ENCODE peak calls at places on chromosomes 1 and 21, in six cellular contexts. One of them, this sample, is unnamed.

GRCh38 chr1:9449106-9449627 is 90.1 kb upstream of the SLC25A33 start:
- DNase-seq in neural progenitor cell: no peak
- DNase-seq in right cardiac atrium: peak; percentile 52
- DNase-seq in A549: no peak
- DNase-seq in left lung: no peak
- DNase-seq in tibial artery: peak; percentile 95
- DNase-seq in this sample: no peak

GRCh38 chr1:9869831-9870251 is 40.2 kb downstream of the CTNNBIP1 start:
- DNase-seq in right cardiac atrium: no peak
- DNase-seq in A549: no peak
- DNase-seq in neural progenitor cell: no peak
- DNase-seq in tibial artery: no peak
- DNase-seq in left lung: no peak
- DNase-seq in this sample: no peak

GRCh38 chr1:43363935-43364525 is 3.8 kb downstream of the ELOVL1 start:
- DNase-seq in neural progenitor cell: no peak
- DNase-seq in right cardiac atrium: no peak
- DNase-seq in tibial artery: no peak
- DNase-seq in left lung: no peak
- DNase-seq in A549: no peak
- DNase-seq in this sample: no peak

GRCh38 chr1:44318097-44319088 is 36.7 kb downstream of the ERI3 start:
- DNase-seq in A549: peak; percentile 23
- DNase-seq in left lung: no peak
- DNase-seq in neural progenitor cell: peak; percentile 80
- DNase-seq in tibial artery: no peak
- DNase-seq in right cardiac atrium: no peak
- DNase-seq in this sample: peak; percentile 53

GRCh38 chr1:38454749-38455441 is 404.7 kb downstream of the RRAGC start:
- DNase-seq in left lung: no peak
- DNase-seq in tibial artery: no peak
- DNase-seq in right cardiac atrium: no peak
- DNase-seq in neural progenitor cell: no peak
- DNase-seq in A549: no peak
- DNase-seq in this sample: no peak

GRCh38 chr21:42614391-42614790 is 39.0 kb upstream of the PDE9A start:
- DNase-seq in tibial artery: no peak
- DNase-seq in right cardiac atrium: no peak
- DNase-seq in neural progenitor cell: no peak
- DNase-seq in A549: no peak
- DNase-seq in left lung: no peak
- DNase-seq in this sample: no peak

GRCh38 chr1:172697463-172698100 is 38.7 kb downstream of the FASLG start:
- DNase-seq in A549: no peak
- DNase-seq in neural progenitor cell: no peak
- DNase-seq in right cardiac atrium: no peak
- DNase-seq in left lung: no peak
- DNase-seq in tibial artery: no peak
- DNase-seq in this sample: no peak

GRCh38 chr1:63973005-63973419 is 199.2 kb downstream of the ROR1 start:
- DNase-seq in neural progenitor cell: no peak
- DNase-seq in left lung: no peak
- DNase-seq in right cardiac atrium: no peak
- DNase-seq in A549: no peak
- DNase-seq in tibial artery: no peak
- DNase-seq in this sample: no peak

GRCh38 chr1:13888351-13888996 is 188.5 kb downstream of the PRDM2 start:
- DNase-seq in left lung: no peak
- DNase-seq in neural progenitor cell: no peak
- DNase-seq in tibial artery: no peak
- DNase-seq in right cardiac atrium: no peak
- DNase-seq in A549: no peak
- DNase-seq in this sample: no peak

GRCh38 chr21:15617968-15618367 is 111.8 kb upstream of the USP25 start:
- DNase-seq in left lung: no peak
- DNase-seq in right cardiac atrium: no peak
- DNase-seq in neural progenitor cell: peak; percentile 44
- DNase-seq in tibial artery: no peak
- DNase-seq in A549: peak; percentile 47
- DNase-seq in this sample: peak; percentile 72

GRCh38 chr1:181135462-181135781 is 46.9 kb downstream of the IER5 start:
- DNase-seq in tibial artery: peak; percentile 41
- DNase-seq in left lung: no peak
- DNase-seq in neural progenitor cell: no peak
- DNase-seq in right cardiac atrium: no peak
- DNase-seq in A549: peak; percentile 72
- DNase-seq in this sample: peak; percentile 69

GRCh38 chr1:94925561-94926364 is 1.1 kb downstream of the CNN3 start:
- DNase-seq in right cardiac atrium: peak; percentile 82
- DNase-seq in left lung: peak; percentile 70
- DNase-seq in neural progenitor cell: peak; percentile 99
- DNase-seq in A549: peak; percentile 48
- DNase-seq in tibial artery: peak; percentile 84
- DNase-seq in this sample: peak; percentile 98

GRCh38 chr1:198577444-198577843 is 37.0 kb upstream of the ATP6V1G3 start:
- DNase-seq in right cardiac atrium: no peak
- DNase-seq in tibial artery: no peak
- DNase-seq in A549: no peak
- DNase-seq in neural progenitor cell: no peak
- DNase-seq in left lung: no peak
- DNase-seq in this sample: no peak

DNA sequence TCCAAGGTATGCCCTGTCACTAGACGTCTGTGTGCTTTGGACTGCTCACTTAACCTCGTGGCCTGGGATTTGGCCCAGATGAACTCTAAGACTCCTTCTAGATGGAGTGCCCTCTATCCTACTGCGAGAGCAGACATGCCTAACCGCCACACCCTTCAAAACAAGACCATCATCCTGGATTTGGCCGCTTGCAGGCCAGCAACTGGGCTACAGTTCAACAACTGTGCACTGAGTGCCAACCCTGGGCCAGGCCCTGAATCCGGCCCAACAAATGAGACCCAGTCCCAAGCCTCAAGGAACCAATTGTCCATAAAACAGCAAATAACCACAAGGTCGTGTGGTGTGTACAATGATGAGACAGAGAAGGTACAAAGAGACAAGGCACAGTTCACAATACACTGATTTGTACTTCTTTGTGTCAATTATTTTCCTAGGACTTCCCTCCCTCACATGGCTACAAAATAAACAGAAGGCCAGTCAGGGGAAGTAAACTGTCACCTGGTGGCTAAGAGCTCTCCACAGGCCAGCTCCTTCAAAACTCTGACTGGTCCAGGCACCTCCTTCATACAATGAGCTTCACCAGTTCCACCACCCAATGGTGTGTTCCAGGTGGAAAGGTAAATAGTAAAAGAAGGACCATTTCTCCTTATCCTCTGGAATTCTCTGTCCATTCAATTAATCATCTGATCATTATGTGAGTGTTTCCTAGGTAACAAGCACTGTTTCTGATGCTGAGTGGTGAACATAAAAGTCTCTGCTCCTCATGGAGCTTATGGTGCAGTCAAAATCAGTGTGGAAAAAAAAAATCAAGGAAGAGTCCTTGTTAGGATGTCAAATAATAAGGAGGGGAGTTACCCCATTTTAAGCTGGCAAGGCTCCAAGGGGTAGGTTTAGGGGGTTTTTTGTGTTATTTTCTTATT is 60.4 kb downstream of the CAPZB start:
- DNase-seq in right cardiac atrium: no peak
- DNase-seq in neural progenitor cell: no peak
- DNase-seq in left lung: no peak
- DNase-seq in A549: no peak
- DNase-seq in tibial artery: no peak
- DNase-seq in this sample: no peak
- H3K4me1 ChIP-seq in right cardiac atrium: peaks cover 33% of the 10 kb centered on the region
- H3K4me1 ChIP-seq in neural progenitor cell: peaks cover 20% of the 10 kb centered on the region
- H3K4me1 ChIP-seq in left lung: peaks cover 85% of the 10 kb centered on the region
- H3K4me1 ChIP-seq in A549: peaks cover 12% of the 10 kb centered on the region
- H3K4me1 ChIP-seq in tibial artery: no peaks in the 10 kb centered on the region
- H3K4me1 ChIP-seq in this sample: peaks cover 40% of the 10 kb centered on the region

DNA sequence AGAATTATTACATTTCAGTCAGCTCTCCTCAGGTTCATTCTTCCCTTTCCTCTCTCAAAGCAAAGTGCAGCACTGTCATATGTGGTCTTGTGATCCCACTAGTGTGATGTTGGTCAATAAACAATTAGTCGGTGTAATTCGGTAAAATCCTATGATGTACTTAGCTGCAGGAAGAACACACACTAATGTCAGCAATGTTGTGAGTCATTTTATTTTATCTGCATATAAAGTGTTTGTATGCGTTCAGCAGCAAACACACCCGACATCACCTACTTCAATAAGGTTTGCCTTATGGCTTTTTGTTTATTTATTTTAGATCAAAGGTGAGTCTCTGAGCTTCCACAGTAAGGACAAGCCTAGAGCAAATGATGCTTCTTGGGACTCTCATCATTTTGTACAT is 47.8 kb downstream of the PTPN14 start:
- DNase-seq in right cardiac atrium: no peak
- DNase-seq in left lung: no peak
- DNase-seq in neural progenitor cell: no peak
- DNase-seq in A549: no peak
- DNase-seq in tibial artery: no peak
- DNase-seq in this sample: no peak
- H3K4me3 ChIP-seq in right cardiac atrium: no peak overlapping the region
- H3K4me3 ChIP-seq in left lung: no peak overlapping the region
- H3K4me3 ChIP-seq in neural progenitor cell: no peak overlapping the region
- H3K4me3 ChIP-seq in A549: no peak overlapping the region
- H3K4me3 ChIP-seq in tibial artery: no peak overlapping the region
- H3K4me3 ChIP-seq in this sample: no peak overlapping the region

DNA sequence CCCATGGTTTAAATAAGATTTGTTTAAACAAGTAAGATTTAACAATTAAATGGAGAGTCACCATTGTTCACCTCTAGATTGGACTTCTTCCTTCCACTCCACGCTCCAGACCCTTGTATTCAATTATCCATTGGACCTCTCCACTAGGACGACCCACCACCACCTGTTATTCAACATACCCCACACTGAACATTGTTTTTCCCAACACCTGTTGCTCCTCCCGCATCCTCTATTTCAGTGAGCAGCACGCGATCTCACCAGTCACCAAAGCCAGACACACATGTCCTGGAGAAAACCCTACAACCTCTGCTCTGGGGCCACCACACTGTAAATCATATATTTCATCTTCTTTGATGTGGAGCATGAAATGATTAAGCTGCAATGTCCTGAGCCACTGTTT is 28.6 kb downstream of the ATP8B2 start:
- DNase-seq in right cardiac atrium: no peak
- DNase-seq in left lung: no peak
- DNase-seq in neural progenitor cell: no peak
- DNase-seq in tibial artery: no peak
- DNase-seq in A549: no peak
- DNase-seq in this sample: no peak
- H3K27ac ChIP-seq in right cardiac atrium: no peak overlapping the region
- H3K27ac ChIP-seq in left lung: no peak overlapping the region
- H3K27ac ChIP-seq in neural progenitor cell: no peak overlapping the region
- H3K27ac ChIP-seq in tibial artery: no peak overlapping the region
- H3K27ac ChIP-seq in A549: no peak overlapping the region
- H3K27ac ChIP-seq in this sample: no peak overlapping the region

GRCh38 chr1:168365719-168366474 is 85.2 kb downstream of the TBX19 start:
- DNase-seq in right cardiac atrium: no peak
- DNase-seq in neural progenitor cell: peak; percentile 38
- DNase-seq in tibial artery: no peak
- DNase-seq in left lung: no peak
- DNase-seq in A549: peak; percentile 46
- DNase-seq in this sample: no peak

GRCh38 chr1:168361252-168361651 is 80.6 kb downstream of the TBX19 start:
- DNase-seq in A549: no peak
- DNase-seq in left lung: no peak
- DNase-seq in neural progenitor cell: no peak
- DNase-seq in right cardiac atrium: no peak
- DNase-seq in tibial artery: no peak
- DNase-seq in this sample: no peak

GRCh38 chr1:168360622-168361021 is 79.9 kb downstream of the TBX19 start:
- DNase-seq in tibial artery: no peak
- DNase-seq in left lung: no peak
- DNase-seq in right cardiac atrium: no peak
- DNase-seq in A549: no peak
- DNase-seq in neural progenitor cell: no peak
- DNase-seq in this sample: no peak

GRCh38 chr1:168360151-168360550 is 79.5 kb downstream of the TBX19 start:
- DNase-seq in left lung: no peak
- DNase-seq in neural progenitor cell: no peak
- DNase-seq in tibial artery: no peak
- DNase-seq in right cardiac atrium: no peak
- DNase-seq in A549: no peak
- DNase-seq in this sample: no peak

DNA sequence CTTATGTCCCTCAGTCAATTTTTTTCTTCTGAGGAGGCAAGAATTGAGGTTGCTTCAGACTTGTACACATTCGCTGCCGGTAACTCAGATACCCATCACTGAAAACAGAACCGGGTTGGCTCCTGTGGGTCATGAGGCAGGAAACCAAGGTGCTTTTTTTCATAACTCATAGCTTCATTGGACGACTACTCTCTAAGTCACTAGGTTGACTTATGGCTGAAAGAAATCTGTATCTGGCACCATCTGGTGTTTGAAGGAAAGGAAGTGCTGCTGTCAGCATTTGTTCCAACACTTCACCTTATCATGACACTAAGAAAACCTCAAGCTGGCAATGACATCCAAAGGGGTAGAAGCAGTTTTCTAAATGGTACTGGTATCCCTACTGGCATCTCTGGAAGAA is 82.3 kb downstream of the TBX19 start:
- DNase-seq in A549: no peak
- DNase-seq in left lung: no peak
- DNase-seq in neural progenitor cell: no peak
- DNase-seq in tibial artery: no peak
- DNase-seq in right cardiac atrium: no peak
- DNase-seq in this sample: no peak
- H3K4me1 ChIP-seq in A549: peaks cover 7% of the 10 kb centered on the region
- H3K4me1 ChIP-seq in left lung: no peaks in the 10 kb centered on the region
- H3K4me1 ChIP-seq in neural progenitor cell: no peaks in the 10 kb centered on the region
- H3K4me1 ChIP-seq in tibial artery: no peaks in the 10 kb centered on the region
- H3K4me1 ChIP-seq in right cardiac atrium: peaks cover 2% of the 10 kb centered on the region
- H3K4me1 ChIP-seq in this sample: no peaks in the 10 kb centered on the region